ENCODE peak calls at places on chromosome 12, in six cellular contexts. F, P, M, J, T and H are unnamed samples. For H3K27me3, the result is how much of the 10 kb centered on the place peaks cover.

GRCh38 chr12:20489645-20490044 is 121.3 kb downstream of the PDE3A start:
- DNase-seq in F (no peak), T (no peak), M (no peak), P (no peak), J (no peak), H (no peak)

GRCh38 chr12:53803703-53804102 is 51.9 kb upstream of the CISTR start:
- DNase-seq in J (no peak), T (no peak), P (no peak), M (no peak), F (no peak), H (no peak)

GRCh38 chr12:9741726-9742125 is 8.8 kb upstream of the CLECL1 start:
- DNase-seq in F (no peak), T (no peak), P (peak), M (no peak), J (no peak), H (no peak)

GRCh38 chr12:11055306-11055705 is 6.8 kb downstream of the TAS2R46 start:
- DNase-seq in T (peak), P (no peak), M (no peak), F (no peak), J (no peak), H (no peak)

GRCh38 chr12:53255993-53256392 is 12.1 kb upstream of the ESPL1 start:
- DNase-seq in M (no peak), P (no peak), T (no peak), F (no peak), J (no peak), H (no peak)

GRCh38 chr12:78316656-78317055 is 486.0 kb downstream of the NAV3 start:
- DNase-seq in M (no peak), J (no peak), P (no peak), F (no peak), T (no peak), H (no peak)

GRCh38 chr12:92046557-92046956 is 99.1 kb downstream of the BTG1 start:
- DNase-seq in T (no peak), M (no peak), F (no peak), J (no peak), P (no peak), H (no peak)

GRCh38 chr12:58728397-58728796 is 191.9 kb downstream of the LRIG3 start:
- DNase-seq in P (no peak), T (no peak), M (no peak), F (no peak), J (peak), H (no peak)

GRCh38 chr12:48198619-48198973 is 4.5 kb downstream of the OR10AD1 start:
- DNase-seq in F (peak), T (peak), J (no peak), M (peak), P (peak), H (no peak)

GRCh38 chr12:56189918-56190694 is 823 bp upstream of the SMARCC2 start:
- DNase-seq in M (peak), T (peak), P (peak), J (peak), F (peak), H (peak)

GRCh38 chr12:28021704-28022103 is 49.2 kb upstream of the PTHLH start:
- DNase-seq in M (no peak), P (no peak), F (no peak), J (peak), T (no peak), H (no peak)

GRCh38 chr12:9906888-9907287 is 25.3 kb downstream of the CLEC2A start:
- DNase-seq in T (no peak), J (peak), P (no peak), M (no peak), F (no peak), H (no peak)

GRCh38 chr12:62848418-62848817 is 86.5 kb downstream of the PPM1H start:
- DNase-seq in P (no peak), J (peak), T (no peak), F (no peak), M (no peak), H (no peak)

GRCh38 chr12:26821212-26821701 is 11.7 kb downstream of the ITPR2 start:
- DNase-seq in J (no peak), T (no peak), P (no peak), F (no peak), M (no peak), H (no peak)

GRCh38 chr12:55132816-55133215 is 6.6 kb downstream of the OR9K2 start:
- DNase-seq in F (no peak), P (no peak), J (no peak), M (no peak), T (no peak), H (no peak)

GRCh38 chr12:124036117-124037109 is 63.4 kb downstream of the ZNF664 start:
- DNase-seq in M (no peak), P (peak), J (no peak), T (peak), F (peak), H (peak)

GRCh38 chr12:62726471-62726980 is 208.4 kb downstream of the PPM1H start:
- DNase-seq in F (no peak), M (no peak), P (no peak), J (no peak), T (no peak), H (no peak)

GRCh38 chr12:104930388-104931326 is 27.4 kb downstream of the SLC41A2 start:
- DNase-seq in T (no peak), J (peak), M (no peak), P (no peak), F (no peak), H (no peak)

GRCh38 chr12:3335078-3335487 is 155.9 kb upstream of the PRMT8 start:
- DNase-seq in M (no peak), P (no peak), T (no peak), J (no peak), F (no peak), H (no peak)

GRCh38 chr12:51390457-51391046 is 654 bp downstream of the GALNT6 start:
- DNase-seq in P (no peak), T (no peak), F (no peak), J (no peak), M (no peak), H (no peak)

GRCh38 chr12:57232156-57232756 is 2.7 kb downstream of the SHMT2 start:
- DNase-seq in M (peak), J (no peak), F (no peak), P (no peak), T (no peak), H (no peak)

GRCh38 chr12:71426648-71427047 is 12.9 kb upstream of the LGR5 start:
- DNase-seq in F (no peak), J (peak), M (no peak), T (no peak), P (no peak), H (no peak)

GRCh38 chr12:64864319-64864718 is 39.9 kb downstream of the TBC1D30 start:
- DNase-seq in M (no peak), T (no peak), J (no peak), P (no peak), F (no peak), H (no peak)
- H3K27me3 ChIP-seq in M (under half), T (under half), J (under half), P (under half), F (under half), H (under half)

DNA sequence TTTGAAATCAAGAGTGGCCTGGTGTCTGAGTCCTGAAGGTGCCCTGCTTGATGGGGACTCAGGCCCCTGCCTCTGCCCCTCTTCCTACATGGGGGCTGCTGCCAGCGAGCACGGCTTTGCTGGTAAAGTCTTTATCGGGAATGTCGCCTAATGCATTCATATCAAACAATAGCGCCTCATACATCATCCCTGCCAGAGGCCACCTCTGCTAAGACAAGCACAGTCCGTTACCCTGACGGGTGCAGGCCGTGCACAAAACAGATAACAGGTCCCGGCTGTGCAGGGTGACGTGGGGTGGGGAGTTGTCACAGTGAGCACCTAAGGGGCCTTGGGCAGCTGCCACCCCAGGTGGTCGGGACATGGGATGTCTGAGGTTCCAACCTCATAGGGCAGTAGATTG is 68.4 kb upstream of the FAM222A start:
- DNase-seq in F (no peak), J (no peak), P (no peak), T (no peak), M (no peak), H (peak)
- TF ChIP-seq CTCF in F (no peak), J (no peak), P (no peak), T (no peak), M (no peak), H (no peak)

GRCh38 chr12:49296034-49296835 is 1.3 kb downstream of the PRPH start:
- DNase-seq in P (peak), M (peak), T (peak), J (no peak), F (no peak), H (peak)
- H3K27me3 ChIP-seq in P (half or more), M (half or more), T (under half), J (under half), F (under half), H (under half)

GRCh38 chr12:110403146-110403974 is at the start of gene ANAPC7:
- DNase-seq in T (peak), M (peak), F (peak), J (peak), P (peak), H (peak)
- TF ChIP-seq CTCF in T (no peak), M (no peak), F (peak), J (no peak), P (peak), H (no peak)

DNA sequence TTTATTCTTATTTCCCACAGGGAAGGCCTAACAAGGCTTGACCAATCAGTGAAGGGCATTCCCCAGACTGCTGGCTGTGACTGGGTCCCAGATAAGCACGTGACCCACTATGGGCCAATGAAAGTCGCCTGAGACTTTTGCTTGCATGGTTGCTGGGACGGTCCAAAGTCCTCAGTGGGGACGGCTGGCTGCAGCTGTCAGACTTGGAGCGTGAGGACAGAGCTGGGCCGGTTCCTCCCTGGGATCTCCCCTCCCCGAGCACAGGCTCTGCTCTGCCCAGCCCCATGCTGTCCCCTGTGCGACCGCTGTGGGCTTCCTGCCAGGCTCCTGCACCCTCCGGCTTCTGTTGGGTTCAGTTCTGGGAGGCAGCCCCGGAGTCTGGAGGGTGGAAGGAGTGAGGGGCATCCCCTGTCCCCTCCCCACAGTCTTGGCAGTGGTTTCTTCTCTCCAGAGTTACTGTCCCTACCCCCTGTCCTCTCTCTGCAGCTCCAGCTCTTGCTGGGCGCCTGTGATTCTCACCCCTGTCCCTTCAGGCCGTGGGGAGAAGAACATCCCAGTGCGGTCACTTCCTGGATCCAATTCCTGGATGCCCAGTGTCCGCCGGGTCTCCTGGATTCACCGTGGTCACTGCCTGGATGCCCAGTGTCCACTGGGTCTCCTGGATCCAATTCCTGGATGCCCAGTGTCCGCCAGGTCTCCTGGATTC is 50.1 kb downstream of the GALNT9 start:
- DNase-seq in T (no peak), J (no peak), F (no peak), P (peak), M (peak), H (no peak)
- H3K27me3 ChIP-seq in T (under half), J (under half), F (under half), P (half or more), M (half or more), H (under half)

GRCh38 chr12:76714415-76714814 is 49.5 kb upstream of the ZDHHC17 start:
- DNase-seq in J (no peak), T (no peak), P (no peak), M (no peak), F (no peak), H (no peak)
- TF ChIP-seq CTCF in J (no peak), T (no peak), P (no peak), M (no peak), F (no peak), H (no peak)